ENCODE peak calls at places on chromosomes 16 and 17, in five cellular contexts. One of them, this sample, is unnamed.

GRCh38 chr16:89350701-89351380 is 133.3 kb downstream of the ZNF778 start:
- DNase-seq in mucosa of gallbladder: no peak
- DNase-seq in DMS 273 treated with DMSO at 0.1 percent for 48 hours: no peak
- DNase-seq in C1 segment of cervical spinal cord: no peak
- DNase-seq in NCI-H2171 treated with DMSO at 0.1 percent for 48 hours: no peak
- DNase-seq in this sample: no peak

GRCh38 chr17:35569405-35569804 is 8.8 kb upstream of the SLFN14 start:
- DNase-seq in DMS 273 treated with DMSO at 0.1 percent for 48 hours: no peak
- DNase-seq in NCI-H2171 treated with DMSO at 0.1 percent for 48 hours: no peak
- DNase-seq in C1 segment of cervical spinal cord: no peak
- DNase-seq in mucosa of gallbladder: no peak
- DNase-seq in this sample: no peak

GRCh38 chr16:30728321-30728720 is 19.9 kb upstream of the PHKG2 start:
- DNase-seq in DMS 273 treated with DMSO at 0.1 percent for 48 hours: no peak
- DNase-seq in NCI-H2171 treated with DMSO at 0.1 percent for 48 hours: no peak
- DNase-seq in mucosa of gallbladder: no peak
- DNase-seq in C1 segment of cervical spinal cord: no peak
- DNase-seq in this sample: no peak

GRCh38 chr17:31627960-31628359 is 231.1 kb downstream of the COPRS start:
- DNase-seq in DMS 273 treated with DMSO at 0.1 percent for 48 hours: no peak
- DNase-seq in C1 segment of cervical spinal cord: no peak
- DNase-seq in NCI-H2171 treated with DMSO at 0.1 percent for 48 hours: no peak
- DNase-seq in mucosa of gallbladder: no peak
- DNase-seq in this sample: peak

GRCh38 chr17:3529817-3530741 is 27.5 kb downstream of the TRPV3 start:
- DNase-seq in DMS 273 treated with DMSO at 0.1 percent for 48 hours: no peak
- DNase-seq in mucosa of gallbladder: peak
- DNase-seq in C1 segment of cervical spinal cord: no peak
- DNase-seq in NCI-H2171 treated with DMSO at 0.1 percent for 48 hours: no peak
- DNase-seq in this sample: no peak

GRCh38 chr16:678858-679807 is 1.1 kb upstream of the STUB1 start:
- DNase-seq in C1 segment of cervical spinal cord: peak
- DNase-seq in mucosa of gallbladder: peak
- DNase-seq in NCI-H2171 treated with DMSO at 0.1 percent for 48 hours: peak
- DNase-seq in DMS 273 treated with DMSO at 0.1 percent for 48 hours: peak
- DNase-seq in this sample: no peak

GRCh38 chr17:42010898-42011516 is 6.2 kb downstream of the DNAJC7 start:
- DNase-seq in DMS 273 treated with DMSO at 0.1 percent for 48 hours: no peak
- DNase-seq in C1 segment of cervical spinal cord: no peak
- DNase-seq in NCI-H2171 treated with DMSO at 0.1 percent for 48 hours: no peak
- DNase-seq in mucosa of gallbladder: no peak
- DNase-seq in this sample: no peak

GRCh38 chr16:3022697-3023414 is 886 bp downstream of the HCFC1R1 start:
- DNase-seq in C1 segment of cervical spinal cord: no peak
- DNase-seq in mucosa of gallbladder: no peak
- DNase-seq in DMS 273 treated with DMSO at 0.1 percent for 48 hours: no peak
- DNase-seq in NCI-H2171 treated with DMSO at 0.1 percent for 48 hours: peak
- DNase-seq in this sample: no peak

GRCh38 chr17:78748048-78748729 is 33.9 kb downstream of the CYTH1 start:
- DNase-seq in DMS 273 treated with DMSO at 0.1 percent for 48 hours: no peak
- DNase-seq in C1 segment of cervical spinal cord: no peak
- DNase-seq in mucosa of gallbladder: peak
- DNase-seq in NCI-H2171 treated with DMSO at 0.1 percent for 48 hours: no peak
- DNase-seq in this sample: no peak

This sample was measured in AG04449.